ENCODE peak calls at places on chromosomes 4 and X, in eight cellular contexts. One of them, this sample, is unnamed.
A peak's percentile ranks its signal among the peaks of the same experiment; 100 is the strongest.

GRCh38 chr4:41217020-41217333 is 2.6 kb upstream of the APBB2 start:
- DNase-seq in NT2/D1: no peak
- DNase-seq in heart right ventricle: no peak
- DNase-seq in breast epithelium: no peak
- DNase-seq in left ventricle myocardium inferior: no peak
- DNase-seq in SJSA1: no peak
- DNase-seq in osteoblast: no peak
- DNase-seq in SK-N-SH: no peak
- DNase-seq in this sample: no peak

GRCh38 chr4:168955674-168956073 is 54.4 kb downstream of the CBR4 start:
- DNase-seq in NT2/D1: no peak
- DNase-seq in heart right ventricle: no peak
- DNase-seq in breast epithelium: no peak
- DNase-seq in left ventricle myocardium inferior: no peak
- DNase-seq in SJSA1: no peak
- DNase-seq in osteoblast: no peak
- DNase-seq in SK-N-SH: no peak
- DNase-seq in this sample: no peak

GRCh38 chr4:87011340-87012034 is 76.7 kb downstream of the AFF1 start:
- DNase-seq in NT2/D1: peak; percentile 58
- DNase-seq in heart right ventricle: peak; percentile 31
- DNase-seq in breast epithelium: no peak
- DNase-seq in left ventricle myocardium inferior: no peak
- DNase-seq in SJSA1: peak; percentile 59
- DNase-seq in osteoblast: peak; percentile 94
- DNase-seq in SK-N-SH: no peak
- DNase-seq in this sample: no peak

GRCh38 chrX:130060122-130061069 is 49.9 kb downstream of the ELF4 start:
- DNase-seq in NT2/D1: no peak
- DNase-seq in heart right ventricle: peak; percentile 69
- DNase-seq in breast epithelium: peak; percentile 49
- DNase-seq in left ventricle myocardium inferior: peak; percentile 78
- DNase-seq in SJSA1: peak; percentile 84
- DNase-seq in osteoblast: peak; percentile 99
- DNase-seq in SK-N-SH: peak; percentile 98
- DNase-seq in this sample: peak; percentile 84

GRCh38 chrX:1453390-1453783 is 678 bp upstream of the ASMTL start:
- DNase-seq in NT2/D1: no peak
- DNase-seq in heart right ventricle: no peak
- DNase-seq in breast epithelium: no peak
- DNase-seq in left ventricle myocardium inferior: no peak
- DNase-seq in SJSA1: no peak
- DNase-seq in osteoblast: no peak
- DNase-seq in SK-N-SH: no peak
- DNase-seq in this sample: no peak

GRCh38 chr4:133000012-133000411 is 149.1 kb upstream of the PCDH10 start:
- DNase-seq in NT2/D1: no peak
- DNase-seq in heart right ventricle: no peak
- DNase-seq in breast epithelium: no peak
- DNase-seq in left ventricle myocardium inferior: no peak
- DNase-seq in SJSA1: no peak
- DNase-seq in osteoblast: no peak
- DNase-seq in SK-N-SH: no peak
- DNase-seq in this sample: no peak

GRCh38 chrX:118847676-118848075 is 24.1 kb downstream of the ZCCHC12 start:
- DNase-seq in NT2/D1: peak; percentile 48
- DNase-seq in heart right ventricle: peak; percentile 12
- DNase-seq in breast epithelium: no peak
- DNase-seq in left ventricle myocardium inferior: no peak
- DNase-seq in SJSA1: peak; percentile 28
- DNase-seq in osteoblast: peak; percentile 82
- DNase-seq in SK-N-SH: peak; percentile 61
- DNase-seq in this sample: no peak

GRCh38 chrX:138754861-138755260 is 43.3 kb upstream of the FGF13 start:
- DNase-seq in NT2/D1: no peak
- DNase-seq in heart right ventricle: no peak
- DNase-seq in breast epithelium: no peak
- DNase-seq in left ventricle myocardium inferior: no peak
- DNase-seq in SJSA1: no peak
- DNase-seq in osteoblast: no peak
- DNase-seq in SK-N-SH: no peak
- DNase-seq in this sample: no peak

GRCh38 chr4:70838400-70838971 is 1.2 kb downstream of the GRSF1 start:
- DNase-seq in NT2/D1: peak; percentile 5
- DNase-seq in heart right ventricle: no peak
- DNase-seq in breast epithelium: no peak
- DNase-seq in left ventricle myocardium inferior: no peak
- DNase-seq in SJSA1: no peak
- DNase-seq in osteoblast: peak; percentile 52
- DNase-seq in SK-N-SH: peak; percentile 49
- DNase-seq in this sample: peak; percentile 41

GRCh38 chrX:24479924-24480722 is 15.0 kb downstream of the PDK3 start:
- DNase-seq in NT2/D1: no peak
- DNase-seq in heart right ventricle: peak; percentile 16
- DNase-seq in breast epithelium: peak; percentile 26
- DNase-seq in left ventricle myocardium inferior: no peak
- DNase-seq in SJSA1: peak; percentile 1
- DNase-seq in osteoblast: peak; percentile 68
- DNase-seq in SK-N-SH: no peak
- DNase-seq in this sample: no peak

GRCh38 chr4:39044947-39045734 is 12.9 kb upstream of the TMEM156 start:
- DNase-seq in NT2/D1: no peak
- DNase-seq in heart right ventricle: peak; percentile 15
- DNase-seq in breast epithelium: no peak
- DNase-seq in left ventricle myocardium inferior: peak; percentile 29
- DNase-seq in SJSA1: peak; percentile 31
- DNase-seq in osteoblast: peak; percentile 79
- DNase-seq in SK-N-SH: peak; percentile 82
- DNase-seq in this sample: peak; percentile 44

GRCh38 chr4:138639018-138639876 is 376.3 kb upstream of the NOCT start:
- DNase-seq in NT2/D1: no peak
- DNase-seq in heart right ventricle: no peak
- DNase-seq in breast epithelium: no peak
- DNase-seq in left ventricle myocardium inferior: no peak
- DNase-seq in SJSA1: no peak
- DNase-seq in osteoblast: no peak
- DNase-seq in SK-N-SH: peak; percentile 10
- DNase-seq in this sample: peak; percentile 21

GRCh38 chr4:1246901-1247810 is 1.8 kb downstream of the CTBP1 start:
- DNase-seq in NT2/D1: no peak
- DNase-seq in heart right ventricle: no peak
- DNase-seq in breast epithelium: no peak
- DNase-seq in left ventricle myocardium inferior: peak; percentile 19
- DNase-seq in SJSA1: no peak
- DNase-seq in osteoblast: peak; percentile 93
- DNase-seq in SK-N-SH: peak; percentile 64
- DNase-seq in this sample: peak; percentile 33

GRCh38 chr4:1245481-1246051 is 3.4 kb downstream of the CTBP1 start:
- DNase-seq in NT2/D1: no peak
- DNase-seq in heart right ventricle: peak; percentile 5
- DNase-seq in breast epithelium: no peak
- DNase-seq in left ventricle myocardium inferior: peak; percentile 14
- DNase-seq in SJSA1: no peak
- DNase-seq in osteoblast: peak; percentile 83
- DNase-seq in SK-N-SH: peak; percentile 27
- DNase-seq in this sample: peak; percentile 5

GRCh38 chr4:1247811-1248261 is 1.1 kb downstream of the CTBP1 start:
- DNase-seq in NT2/D1: no peak
- DNase-seq in heart right ventricle: no peak
- DNase-seq in breast epithelium: no peak
- DNase-seq in left ventricle myocardium inferior: no peak
- DNase-seq in SJSA1: no peak
- DNase-seq in osteoblast: peak; percentile 97
- DNase-seq in SK-N-SH: no peak
- DNase-seq in this sample: no peak

GRCh38 chr4:1244978-1245471 is 3.9 kb downstream of the CTBP1 start:
- DNase-seq in NT2/D1: no peak
- DNase-seq in heart right ventricle: peak; percentile 3
- DNase-seq in breast epithelium: no peak
- DNase-seq in left ventricle myocardium inferior: no peak
- DNase-seq in SJSA1: no peak
- DNase-seq in osteoblast: peak; percentile 62
- DNase-seq in SK-N-SH: no peak
- DNase-seq in this sample: no peak

DNA sequence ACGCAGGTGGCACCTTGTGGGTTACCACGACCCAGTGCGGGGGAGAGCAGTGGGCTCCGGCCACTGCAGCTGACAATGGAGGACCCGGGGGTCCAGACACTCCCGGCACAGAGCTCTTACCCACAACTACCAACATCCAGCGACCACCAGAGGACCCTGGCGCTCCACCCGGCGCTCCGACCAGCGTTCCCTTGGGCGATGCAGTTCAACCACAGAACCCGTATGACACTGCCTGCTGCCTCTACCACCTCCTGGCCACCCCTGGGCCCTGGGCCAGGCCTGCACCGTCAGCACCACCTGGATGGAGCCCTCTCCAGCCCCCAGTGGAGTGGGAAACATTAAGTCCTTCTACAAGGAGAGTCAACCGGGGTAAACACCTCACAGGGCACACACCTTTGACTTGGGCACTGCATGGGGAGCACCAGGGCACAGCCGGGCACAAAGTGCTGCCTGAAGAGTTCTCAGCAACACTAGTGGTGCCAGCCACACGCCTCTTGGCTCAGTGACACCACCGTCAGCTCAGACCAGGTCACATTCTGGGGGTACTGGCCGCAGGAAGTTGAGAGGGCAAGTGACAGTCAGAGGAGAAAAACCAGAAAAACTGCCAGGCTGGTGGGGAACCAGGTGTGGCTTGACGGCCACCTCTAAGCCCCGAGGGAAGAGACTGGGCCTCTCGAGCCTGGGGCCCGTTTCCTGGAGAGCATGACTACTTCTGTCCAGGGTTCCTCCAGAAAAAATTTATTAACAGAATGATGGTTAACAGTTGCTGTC is 2.6 kb downstream of the CTBP1 start:
- DNase-seq in NT2/D1: no peak
- DNase-seq in heart right ventricle: no peak
- DNase-seq in breast epithelium: no peak
- DNase-seq in left ventricle myocardium inferior: peak; percentile 26
- DNase-seq in SJSA1: no peak
- DNase-seq in osteoblast: peak; percentile 93
- DNase-seq in SK-N-SH: peak; percentile 23
- DNase-seq in this sample: peak; percentile 19
- H3K4me1 ChIP-seq in NT2/D1: peaks cover 23% of the 10 kb centered on the region
- H3K4me1 ChIP-seq in heart right ventricle: peaks cover 65% of the 10 kb centered on the region
- H3K4me1 ChIP-seq in breast epithelium: peaks cover 42% of the 10 kb centered on the region
- H3K4me1 ChIP-seq in left ventricle myocardium inferior: peaks cover 92% of the 10 kb centered on the region
- H3K4me1 ChIP-seq in SJSA1: peaks cover 17% of the 10 kb centered on the region
- H3K4me1 ChIP-seq in osteoblast: peaks cover 24% of the 10 kb centered on the region
- H3K4me1 ChIP-seq in SK-N-SH: peaks cover 10% of the 10 kb centered on the region
- H3K4me1 ChIP-seq in this sample: peaks cover 5% of the 10 kb centered on the region

GRCh38 chrX:19744231-19744630 is 143.2 kb downstream of the SH3KBP1 start:
- DNase-seq in NT2/D1: no peak
- DNase-seq in heart right ventricle: no peak
- DNase-seq in breast epithelium: no peak
- DNase-seq in left ventricle myocardium inferior: no peak
- DNase-seq in SJSA1: no peak
- DNase-seq in osteoblast: no peak
- DNase-seq in SK-N-SH: no peak
- DNase-seq in this sample: no peak
- H3K4me1 ChIP-seq in NT2/D1: no peaks in the 10 kb centered on the region
- H3K4me1 ChIP-seq in heart right ventricle: no peaks in the 10 kb centered on the region
- H3K4me1 ChIP-seq in breast epithelium: no peaks in the 10 kb centered on the region
- H3K4me1 ChIP-seq in left ventricle myocardium inferior: peaks cover 5% of the 10 kb centered on the region
- H3K4me1 ChIP-seq in SJSA1: no peaks in the 10 kb centered on the region
- H3K4me1 ChIP-seq in osteoblast: no peaks in the 10 kb centered on the region
- H3K4me1 ChIP-seq in SK-N-SH: peaks cover 3% of the 10 kb centered on the region
- H3K4me1 ChIP-seq in this sample: no peaks in the 10 kb centered on the region

DNA sequence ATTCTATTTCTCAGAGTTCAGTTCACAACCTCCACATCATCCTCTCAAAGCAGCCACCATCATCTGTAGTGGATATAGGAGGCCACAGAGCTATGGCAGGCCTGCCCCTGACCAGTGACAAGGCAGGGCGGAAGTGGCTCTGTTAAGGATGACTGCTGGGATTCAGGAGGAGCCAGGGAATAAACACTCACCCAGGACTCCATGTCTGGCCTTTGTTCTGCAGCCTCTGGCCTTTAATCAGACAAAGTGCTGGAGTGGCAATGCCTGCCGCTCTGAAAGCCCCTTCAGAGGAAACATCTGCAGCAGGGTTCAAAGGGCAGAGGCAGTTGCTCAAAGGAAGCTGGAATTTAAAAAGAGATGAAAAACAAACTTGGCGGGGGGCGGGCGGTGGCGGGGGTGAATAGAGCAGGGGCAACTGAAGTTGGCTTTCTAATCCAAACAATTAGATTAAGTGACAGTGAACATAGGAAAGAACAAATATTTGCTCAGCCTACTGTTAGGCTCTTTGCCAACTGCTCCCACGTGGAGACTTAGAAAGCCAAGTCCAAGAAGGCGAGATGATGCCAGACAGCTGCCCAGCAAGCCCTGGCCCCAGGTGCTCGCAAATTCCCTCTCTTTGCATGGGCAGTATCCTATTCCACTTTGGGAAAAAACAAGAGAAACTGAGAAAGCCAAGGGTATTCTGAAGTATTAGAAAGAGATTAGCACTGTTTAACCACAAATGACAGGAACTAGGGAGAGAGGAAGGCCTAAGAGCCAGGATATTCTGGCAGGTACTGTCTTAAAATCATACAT is 5.5 kb downstream of the MPP1 start:
- DNase-seq in NT2/D1: no peak
- DNase-seq in heart right ventricle: no peak
- DNase-seq in breast epithelium: no peak
- DNase-seq in left ventricle myocardium inferior: no peak
- DNase-seq in SJSA1: no peak
- DNase-seq in osteoblast: peak; percentile 78
- DNase-seq in SK-N-SH: no peak
- DNase-seq in this sample: peak; percentile 57
- H3K4me1 ChIP-seq in NT2/D1: no peaks in the 10 kb centered on the region
- H3K4me1 ChIP-seq in heart right ventricle: peaks cover 4% of the 10 kb centered on the region
- H3K4me1 ChIP-seq in breast epithelium: no peaks in the 10 kb centered on the region
- H3K4me1 ChIP-seq in left ventricle myocardium inferior: peaks cover 32% of the 10 kb centered on the region
- H3K4me1 ChIP-seq in SJSA1: peaks cover 42% of the 10 kb centered on the region
- H3K4me1 ChIP-seq in osteoblast: peaks cover 20% of the 10 kb centered on the region
- H3K4me1 ChIP-seq in SK-N-SH: peaks cover 7% of the 10 kb centered on the region
- H3K4me1 ChIP-seq in this sample: peaks cover 13% of the 10 kb centered on the region

DNA sequence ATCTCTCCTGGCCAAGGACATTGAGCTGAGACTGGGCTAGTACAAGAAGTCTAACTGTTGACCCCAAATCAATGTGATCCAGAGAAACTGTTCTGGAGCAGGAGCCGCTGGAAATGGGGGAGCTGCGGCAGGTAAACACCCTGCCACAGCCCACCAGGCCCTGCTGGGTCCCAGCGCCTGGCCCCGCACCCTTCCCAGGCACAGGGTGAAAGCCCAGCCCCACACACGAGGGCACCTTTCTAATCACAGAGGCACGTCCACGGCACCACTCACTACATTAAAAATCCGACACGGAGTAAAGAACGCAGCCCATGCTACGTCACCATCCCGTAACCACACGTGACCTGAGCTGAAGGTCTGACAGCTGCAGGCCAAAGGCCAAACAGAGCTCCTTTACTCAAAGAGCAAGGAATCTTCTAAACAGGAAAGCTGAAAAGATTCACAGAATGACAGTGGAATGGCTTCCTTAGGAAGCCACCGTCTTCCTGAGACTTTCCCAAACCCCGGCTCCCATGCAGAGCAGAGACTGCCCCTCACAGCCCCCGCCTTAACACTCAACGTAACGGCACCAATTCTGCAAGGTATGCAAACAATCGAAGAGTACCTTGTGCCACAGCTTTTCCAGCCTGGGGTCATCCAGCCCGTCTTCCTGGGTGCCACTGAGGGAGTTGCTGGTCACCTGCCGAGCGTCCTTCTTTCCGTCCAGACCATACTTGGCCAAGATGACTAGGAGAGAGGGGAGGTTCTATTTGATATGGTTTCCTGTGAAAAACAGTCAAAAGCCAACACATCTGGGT is 12.6 kb downstream of the LRPAP1 start:
- DNase-seq in NT2/D1: no peak
- DNase-seq in heart right ventricle: no peak
- DNase-seq in breast epithelium: no peak
- DNase-seq in left ventricle myocardium inferior: no peak
- DNase-seq in SJSA1: no peak
- DNase-seq in osteoblast: no peak
- DNase-seq in SK-N-SH: no peak
- DNase-seq in this sample: no peak
- H3K4me1 ChIP-seq in NT2/D1: peaks cover 13% of the 10 kb centered on the region
- H3K4me1 ChIP-seq in heart right ventricle: no peaks in the 10 kb centered on the region
- H3K4me1 ChIP-seq in breast epithelium: no peaks in the 10 kb centered on the region
- H3K4me1 ChIP-seq in left ventricle myocardium inferior: no peaks in the 10 kb centered on the region
- H3K4me1 ChIP-seq in SJSA1: no peaks in the 10 kb centered on the region
- H3K4me1 ChIP-seq in osteoblast: no peaks in the 10 kb centered on the region
- H3K4me1 ChIP-seq in SK-N-SH: no peaks in the 10 kb centered on the region
- H3K4me1 ChIP-seq in this sample: no peaks in the 10 kb centered on the region